ENCODE peak calls at places on chromosomes 11 and 22, in eight cellular contexts. Y is dorsolateral prefrontal cortex, D is uterus, V is sigmoid colon, E is psoas muscle, M is HCT116, N is heart right ventricle, W is PC-9. O is an unnamed sample.

GRCh38 chr11:17599460-17599925 is 52.4 kb downstream of the OTOG start:
- DNase-seq in Y (no peak), D (no peak), V (peak; percentile 47), E (no peak), M (no peak), N (no peak), W (no peak), O (no peak)

GRCh38 chr11:68037481-68038225 is 1.2 kb upstream of the TCIRG1 start:
- DNase-seq in Y (no peak), D (no peak), V (peak; percentile 73), E (peak; percentile 49), M (no peak), N (no peak), W (no peak), O (no peak)

GRCh38 chr11:2761131-2762030 is 61.6 kb upstream of the KCNQ1OT1 start:
- DNase-seq in Y (peak; percentile 31), D (no peak), V (peak; percentile 54), E (no peak), M (no peak), N (no peak), W (no peak), O (no peak)

GRCh38 chr11:18706330-18707243 is 8.0 kb downstream of the TMEM86A start:
- DNase-seq in Y (no peak), D (peak; percentile 76), V (peak; percentile 82), E (peak; percentile 77), M (no peak), N (peak; percentile 49), W (no peak), O (peak; percentile 48)

GRCh38 chr11:44709281-44709562 is 17.5 kb upstream of the TSPAN18 start:
- DNase-seq in Y (no peak), D (no peak), V (no peak), E (no peak), M (peak; percentile 29), N (no peak), W (peak; percentile 13), O (peak; percentile 31)

GRCh38 chr11:69831985-69832384 is 12.8 kb upstream of the FGF3 start:
- DNase-seq in Y (no peak), D (no peak), V (peak; percentile 12), E (no peak), M (no peak), N (no peak), W (no peak), O (no peak)

GRCh38 chr11:32333335-32333991 is 101.9 kb downstream of the WT1 start:
- DNase-seq in Y (peak; percentile 56), D (peak; percentile 85), V (peak; percentile 72), E (peak; percentile 68), M (no peak), N (peak; percentile 50), W (no peak), O (peak; percentile 48)

GRCh38 chr11:80779907-80780615 is 1339.2 kb upstream of the TENM4 start:
- DNase-seq in Y (no peak), D (no peak), V (no peak), E (no peak), M (no peak), N (no peak), W (no peak), O (no peak)

GRCh38 chr22:23565942-23566715 is 14.0 kb downstream of the IGLL1 start:
- DNase-seq in Y (no peak), D (no peak), V (peak; percentile 51), E (peak; percentile 43), M (no peak), N (peak; percentile 17), W (no peak), O (no peak)

GRCh38 chr22:23829845-23830372 is 8.9 kb downstream of the DERL3 start:
- DNase-seq in Y (no peak), D (no peak), V (peak; percentile 1), E (no peak), M (no peak), N (no peak), W (no peak), O (peak; percentile 94)

GRCh38 chr11:67584205-67584880 is 731 bp downstream of the GSTP1 start:
- DNase-seq in Y (peak; percentile 62), D (peak; percentile 77), V (peak; percentile 94), E (peak; percentile 86), M (no peak), N (peak; percentile 78), W (peak; percentile 81), O (peak; percentile 55)

GRCh38 chr22:39317084-39317755 is 2.2 kb downstream of the RPL3 start:
- DNase-seq in Y (no peak), D (no peak), V (no peak), E (no peak), M (no peak), N (no peak), W (peak; percentile 52), O (no peak)

GRCh38 chr22:20207277-20208025 is 56.6 kb upstream of the CCDC188 start:
- DNase-seq in Y (no peak), D (no peak), V (no peak), E (no peak), M (no peak), N (no peak), W (no peak), O (no peak)

GRCh38 chr22:30234786-30235470 is 11.6 kb downstream of the LIF start:
- DNase-seq in Y (no peak), D (no peak), V (no peak), E (no peak), M (no peak), N (no peak), W (no peak), O (no peak)

GRCh38 chr11:126766425-126766824 is 234.1 kb downstream of the KIRREL3 start:
- DNase-seq in Y (no peak), D (no peak), V (no peak), E (no peak), M (no peak), N (no peak), W (no peak), O (no peak)

GRCh38 chr22:32745251-32745995 is 56.1 kb upstream of the TIMP3 start:
- DNase-seq in Y (no peak), D (peak; percentile 59), V (peak; percentile 85), E (peak; percentile 85), M (peak; percentile 70), N (peak; percentile 48), W (peak; percentile 82), O (peak; percentile 82)

DNA sequence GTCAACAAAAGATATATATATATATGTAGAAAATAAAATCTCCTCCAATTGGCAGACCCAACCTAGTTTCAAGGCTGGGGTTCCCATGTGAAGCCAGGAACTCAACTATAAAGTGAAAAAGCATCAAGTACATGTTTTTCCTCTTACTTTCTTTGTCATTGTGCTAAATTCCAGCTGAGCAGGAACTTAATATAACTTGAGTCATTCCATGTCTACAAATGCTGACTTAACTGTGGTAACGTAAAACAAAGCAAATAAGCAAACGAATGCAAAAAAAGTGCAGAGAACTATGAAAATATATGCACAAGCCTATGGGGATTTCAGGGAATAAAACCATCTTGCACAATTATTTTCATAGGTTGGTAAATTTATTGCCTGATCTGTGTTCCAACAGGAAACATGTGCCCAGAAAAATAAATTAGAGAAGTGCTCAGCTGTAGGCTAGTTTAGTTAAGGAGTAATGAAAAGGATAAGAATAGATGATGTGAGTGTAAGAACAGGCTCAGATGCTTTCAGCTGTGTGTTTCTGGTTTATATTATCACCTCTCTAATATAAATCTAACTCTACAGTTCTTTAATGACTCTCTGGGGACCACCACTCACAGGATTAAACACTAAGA is 1169.3 kb downstream of the LRRC4C start:
- DNase-seq in Y (no peak), D (no peak), V (no peak), E (no peak), M (no peak), N (no peak), W (no peak), O (no peak)
- H3K4me3 ChIP-seq in Y (peak overlapping the region; percentile 80), D (no peak overlapping the region), V (no peak overlapping the region), E (no peak overlapping the region), M (no peak overlapping the region), N (no peak overlapping the region), W (no peak overlapping the region), O (no peak overlapping the region)

GRCh38 chr22:50141462-50141861 is 29.1 kb upstream of the PANX2 start:
- DNase-seq in Y (no peak), D (no peak), V (no peak), E (no peak), M (no peak), N (no peak), W (no peak), O (no peak)

GRCh38 chr22:50143096-50143495 is 27.4 kb upstream of the PANX2 start:
- DNase-seq in Y (no peak), D (peak; percentile 1), V (no peak), E (no peak), M (no peak), N (no peak), W (no peak), O (no peak)

GRCh38 chr22:50139843-50140415 is 30.6 kb upstream of the PANX2 start:
- DNase-seq in Y (no peak), D (no peak), V (no peak), E (no peak), M (no peak), N (no peak), W (no peak), O (no peak)

GRCh38 chr22:50140615-50141014 is 29.9 kb upstream of the PANX2 start:
- DNase-seq in Y (no peak), D (no peak), V (no peak), E (no peak), M (no peak), N (no peak), W (no peak), O (peak; percentile 12)

DNA sequence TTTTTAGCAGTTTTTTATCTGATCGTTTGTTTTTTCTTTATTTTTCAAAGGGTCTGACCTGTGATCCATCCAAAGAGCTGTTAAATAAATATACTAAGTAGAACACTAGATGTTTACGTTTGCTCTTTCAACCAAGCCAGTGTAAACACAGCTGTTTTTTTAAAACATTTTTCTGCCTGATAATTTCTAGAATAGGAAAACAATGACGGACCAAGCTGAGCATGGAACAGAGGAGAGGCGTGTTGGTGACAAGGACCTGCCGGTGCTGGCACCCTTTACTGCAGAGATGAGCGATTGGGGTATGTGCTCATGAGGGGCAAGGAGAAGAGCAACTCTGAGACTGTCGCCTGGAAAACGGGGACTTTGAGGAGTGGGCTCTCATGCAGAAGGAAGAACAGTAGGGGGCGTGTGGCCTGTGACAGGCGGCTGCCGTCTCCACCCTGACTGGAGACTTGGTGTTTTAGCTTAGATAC is 28.6 kb upstream of the PANX2 start:
- DNase-seq in Y (no peak), D (peak; percentile 3), V (peak; percentile 22), E (no peak), M (no peak), N (no peak), W (no peak), O (no peak)
- TF ChIP-seq CTCF in Y (no peak), D (no peak), V (no peak), E (no peak), M (no peak), N (no peak), W (no peak), O (no peak)

GRCh38 chr11:392102-392777 is 1.8 kb upstream of the PKP3 start:
- DNase-seq in Y (no peak), D (no peak), V (no peak), E (no peak), M (no peak), N (no peak), W (no peak), O (no peak)
- H3K4me3 ChIP-seq in Y (no peak overlapping the region), D (no peak overlapping the region), V (no peak overlapping the region), E (no peak overlapping the region), M (no peak overlapping the region), N (no peak overlapping the region), W (no peak overlapping the region), O (no peak overlapping the region)

GRCh38 chr11:120324932-120325810 is at the start of gene TLCD5:
- DNase-seq in Y (peak; percentile 76), D (peak; percentile 71), V (peak; percentile 76), E (peak; percentile 75), M (peak; percentile 54), N (peak; percentile 72), W (peak; percentile 63), O (peak; percentile 58)
- TF ChIP-seq CTCF in Y (no peak), D (no peak), V (no peak), E (no peak), M (no peak), N (peak; percentile 23), W (no peak), O (no peak)